ENCODE peak calls at places on chromosome 13, in five cellular contexts. V is ascending aorta, D is PC-9, U is spleen, Z is left ventricle myocardium inferior. H is an unnamed sample. For H3K4me1, the result is how much of the 10 kb centered on the place peaks cover.

GRCh38 chr13:94140027-94140426 is 339.5 kb downstream of the DCT start:
- DNase-seq in V (no peak), D (no peak), U (no peak), Z (no peak), H (no peak)

GRCh38 chr13:112229992-112230872 is 145.9 kb upstream of the SPACA7 start:
- DNase-seq in V (no peak), D (no peak), U (peak), Z (no peak), H (no peak)

GRCh38 chr13:99013951-99014350 is 36.1 kb upstream of the DOCK9 start:
- DNase-seq in V (no peak), D (no peak), U (no peak), Z (no peak), H (no peak)

GRCh38 chr13:112067121-112067741 is at the start of gene SOX1:
- DNase-seq in V (no peak), D (no peak), U (peak), Z (no peak), H (no peak)

GRCh38 chr13:51244637-51245405 is 22.6 kb downstream of the FAM124A start:
- DNase-seq in V (no peak), D (no peak), U (no peak), Z (no peak), H (no peak)

GRCh38 chr13:74907788-74908187 is 574.2 kb downstream of the TBC1D4 start:
- DNase-seq in V (no peak), D (no peak), U (no peak), Z (no peak), H (no peak)

GRCh38 chr13:50697746-50698526 is 145.6 kb downstream of the DLEU7 start:
- DNase-seq in V (no peak), D (no peak), U (no peak), Z (no peak), H (no peak)

GRCh38 chr13:81140675-81141074 is 799.7 kb upstream of the SPRY2 start:
- DNase-seq in V (no peak), D (no peak), U (no peak), Z (no peak), H (no peak)

GRCh38 chr13:87678353-87678752 is 7.2 kb downstream of the SLITRK5 start:
- DNase-seq in V (no peak), D (no peak), U (no peak), Z (no peak), H (no peak)

GRCh38 chr13:97067342-97067895 is 73.1 kb upstream of the OXGR1 start:
- DNase-seq in V (no peak), D (no peak), U (no peak), Z (no peak), H (no peak)

GRCh38 chr13:35818577-35819165 is 312.5 kb downstream of the DCLK1 start:
- DNase-seq in V (no peak), D (no peak), U (no peak), Z (no peak), H (no peak)

DNA sequence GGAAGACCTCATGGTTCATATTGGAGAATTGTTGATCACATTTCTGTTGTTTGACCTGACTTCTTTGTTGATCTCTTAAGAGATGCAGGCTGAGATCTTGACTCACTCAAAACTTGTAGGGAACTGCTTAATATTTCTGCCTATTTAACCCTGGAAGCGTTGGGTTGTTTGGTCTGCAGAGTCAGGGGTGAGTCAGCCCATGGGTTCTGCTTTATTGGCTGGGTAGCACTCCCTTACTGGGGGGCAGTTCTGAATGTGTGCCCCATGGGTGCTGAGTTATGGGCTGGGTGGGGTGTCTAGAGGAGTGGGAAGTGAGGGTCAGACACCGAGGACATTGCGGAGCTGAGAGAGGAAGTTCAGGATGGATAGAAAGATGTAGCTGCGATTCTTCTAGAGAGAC is 87.9 kb downstream of the LRCH1 start:
- DNase-seq in V (no peak), D (no peak), U (no peak), Z (no peak), H (no peak)
- H3K4me1 ChIP-seq in V (half or more), D (under half), U (half or more), Z (half or more), H (under half)

GRCh38 chr13:70842062-70842644 is 733.9 kb upstream of the KLHL1 start:
- DNase-seq in V (no peak), D (no peak), U (no peak), Z (no peak), H (no peak)

GRCh38 chr13:70844391-70845108 is 736.3 kb upstream of the KLHL1 start:
- DNase-seq in V (no peak), D (no peak), U (no peak), Z (no peak), H (no peak)

GRCh38 chr13:70841240-70842061 is 733.2 kb upstream of the KLHL1 start:
- DNase-seq in V (no peak), D (no peak), U (no peak), Z (no peak), H (no peak)
- H3K4me1 ChIP-seq in V (under half), D (under half), U (under half), Z (under half), H (under half)

GRCh38 chr13:79406597-79406908 is 498 bp upstream of the RBM26 start:
- DNase-seq in V (no peak), D (no peak), U (no peak), Z (no peak), H (no peak)

GRCh38 chr13:79405831-79406596 is at the start of gene RBM26:
- DNase-seq in V (peak), D (peak), U (peak), Z (peak), H (peak)

GRCh38 chr13:79404361-79404760 is 1.7 kb downstream of the RBM26 start:
- DNase-seq in V (no peak), D (no peak), U (no peak), Z (no peak), H (no peak)

GRCh38 chr13:79405501-79405830 is 589 bp downstream of the RBM26 start:
- DNase-seq in V (no peak), D (no peak), U (no peak), Z (no peak), H (no peak)

GRCh38 chr13:79404985-79405384 is 1.1 kb downstream of the RBM26 start:
- DNase-seq in V (no peak), D (no peak), U (no peak), Z (no peak), H (no peak)
- H3K4me1 ChIP-seq in V (under half), D (under half), U (half or more), Z (half or more), H (under half)

GRCh38 chr13:26838821-26839220 is 78.2 kb upstream of the GPR12 start:
- DNase-seq in V (no peak), D (no peak), U (no peak), Z (no peak), H (no peak)
- H3K4me1 ChIP-seq in V (under half), D (under half), U (under half), Z (under half), H (under half)

GRCh38 chr13:85166891-85167290 is 632.3 kb downstream of the SLITRK6 start:
- DNase-seq in V (no peak), D (no peak), U (no peak), Z (no peak), H (no peak)
- H3K4me1 ChIP-seq in V (under half), D (under half), U (under half), Z (under half), H (under half)

GRCh38 chr13:40979232-40979631 is 39.9 kb downstream of the ELF1 start:
- DNase-seq in V (no peak), D (no peak), U (no peak), Z (no peak), H (no peak)
- H3K4me1 ChIP-seq in V (under half), D (under half), U (half or more), Z (half or more), H (under half)

GRCh38 chr13:110344320-110344719 is 37.2 kb downstream of the COL4A2 start:
- DNase-seq in V (no peak), D (no peak), U (no peak), Z (no peak), H (no peak)
- H3K4me1 ChIP-seq in V (half or more), D (half or more), U (under half), Z (half or more), H (under half)

GRCh38 chr13:100490692-100491091 is 97.9 kb downstream of the GGACT start:
- DNase-seq in V (no peak), D (peak), U (no peak), Z (no peak), H (no peak)

GRCh38 chr13:100491164-100491847 is 97.3 kb downstream of the GGACT start:
- DNase-seq in V (no peak), D (no peak), U (no peak), Z (peak), H (no peak)

GRCh38 chr13:100497394-100497793 is 91.2 kb downstream of the GGACT start:
- DNase-seq in V (no peak), D (no peak), U (no peak), Z (no peak), H (no peak)

GRCh38 chr13:100493418-100493817 is 95.2 kb downstream of the GGACT start:
- DNase-seq in V (no peak), D (no peak), U (no peak), Z (no peak), H (no peak)

GRCh38 chr13:100495455-100495854 is 93.1 kb downstream of the GGACT start:
- DNase-seq in V (no peak), D (no peak), U (no peak), Z (no peak), H (no peak)
- H3K4me1 ChIP-seq in V (under half), D (under half), U (under half), Z (under half), H (under half)

H was measured in breast epithelium.